ENCODE peak calls at places on chromosomes 5 and 9, in five cellular contexts. C is HTR-8/SVneo, B is NCI-H524, E is NCI-H2081, O is GM03348. H is an unnamed sample.

GRCh38 chr9:7234144-7234543 is 476.4 kb downstream of the KDM4C start:
- DNase-seq in E (no peak), O (peak), B (no peak), C (no peak), H (peak)

GRCh38 chr9:131545003-131545785 is at the start of gene PRRT1B:
- DNase-seq in B (no peak), E (peak), O (no peak), C (no peak), H (no peak)

GRCh38 chr9:5193345-5193744 is 7.9 kb upstream of the INSL6 start:
- DNase-seq in C (no peak), B (no peak), E (no peak), O (no peak), H (no peak)

GRCh38 chr9:133513214-133514088 is 11.3 kb downstream of the MYMK start:
- DNase-seq in O (no peak), B (no peak), C (no peak), E (peak), H (no peak)

GRCh38 chr5:54904425-54904824 is 81.0 kb downstream of the ESM1 start:
- DNase-seq in E (no peak), C (peak), O (peak), B (no peak), H (peak)

GRCh38 chr5:1538741-1539392 is 15.1 kb upstream of the LPCAT1 start:
- DNase-seq in B (no peak), E (no peak), O (no peak), C (no peak), H (no peak)

GRCh38 chr9:85009251-85009650 is 339.7 kb downstream of the NTRK2 start:
- DNase-seq in E (no peak), O (no peak), C (no peak), B (no peak), H (no peak)

GRCh38 chr9:136138566-136138965 is 19.9 kb upstream of the TMEM250 start:
- DNase-seq in O (no peak), C (no peak), B (peak), E (peak), H (peak)

GRCh38 chr5:96247097-96247675 is 185.9 kb downstream of the PCSK1 start:
- DNase-seq in E (no peak), B (no peak), O (peak), C (no peak), H (no peak)

GRCh38 chr5:39518516-39518915 is 93.7 kb upstream of the DAB2 start:
- DNase-seq in B (no peak), E (no peak), O (peak), C (no peak), H (no peak)

GRCh38 chr5:154369682-154370081 is 76.1 kb upstream of the SAP30L start:
- DNase-seq in O (peak), C (no peak), B (no peak), E (no peak), H (no peak)

GRCh38 chr5:17691781-17692180 is 57.5 kb downstream of the TAF11L14 start:
- DNase-seq in C (no peak), E (no peak), B (no peak), O (no peak), H (no peak)

GRCh38 chr5:115377468-115378217 is 81.2 kb upstream of the CCDC112 start:
- DNase-seq in E (no peak), O (peak), B (no peak), C (peak), H (no peak)

GRCh38 chr5:141186897-141187512 is at the start of gene PCDHB9:
- DNase-seq in E (peak), O (peak), B (peak), C (peak), H (peak)

GRCh38 chr5:108060340-108060739 is 321.6 kb downstream of the FBXL17 start:
- DNase-seq in O (no peak), E (no peak), C (no peak), B (no peak), H (no peak)

GRCh38 chr5:149917073-149917676 is 27.4 kb downstream of the PDE6A start:
- DNase-seq in E (no peak), B (no peak), C (no peak), O (no peak), H (no peak)

GRCh38 chr5:1633605-1634336 is 110.0 kb upstream of the LPCAT1 start:
- DNase-seq in B (peak), E (peak), C (peak), O (peak), H (peak)

GRCh38 chr5:126004636-126005035 is 418.6 kb upstream of the GRAMD2B start:
- DNase-seq in O (no peak), C (no peak), B (peak), E (no peak), H (no peak)

GRCh38 chr9:404229-404628 is 189.6 kb downstream of the DOCK8 start:
- DNase-seq in C (no peak), B (no peak), O (no peak), E (no peak), H (no peak)

GRCh38 chr9:121743441-121744001 is 92.1 kb downstream of the DAB2IP start:
- DNase-seq in E (no peak), O (peak), B (no peak), C (peak), H (no peak)

H was measured in NB4.